ENCODE peak calls at places on chromosomes 3 and 15, in five cellular contexts. C, J, H, V and U are unnamed samples.

GRCh38 chr3:101936419-101937331 is 87.4 kb downstream of the NFKBIZ start:
- DNase-seq in C (no peak), J (peak), H (peak), V (no peak), U (peak)

GRCh38 chr3:185995352-185995751 is 57.5 kb upstream of the TRA2B start:
- DNase-seq in C (no peak), J (no peak), H (peak), V (no peak), U (peak)

GRCh38 chr3:192851821-192852352 is 65.8 kb downstream of the MB21D2 start:
- DNase-seq in C (peak), J (peak), H (peak), V (no peak), U (peak)

GRCh38 chr3:104768886-104769285 is 597.8 kb upstream of the ALCAM start:
- DNase-seq in C (no peak), J (no peak), H (no peak), V (no peak), U (no peak)

GRCh38 chr3:56928379-56929068 is 126.8 kb upstream of the ARHGEF3 start:
- DNase-seq in C (no peak), J (no peak), H (peak), V (no peak), U (peak)

GRCh38 chr3:168416446-168416845 is 320.7 kb upstream of the GOLIM4 start:
- DNase-seq in C (no peak), J (no peak), H (no peak), V (no peak), U (no peak)

GRCh38 chr15:84747423-84748273 is 744 bp upstream of the ZNF592 start:
- DNase-seq in C (no peak), J (peak), H (peak), V (peak), U (peak)

GRCh38 chr3:105906834-105907233 is 38.0 kb upstream of the CBLB start:
- DNase-seq in C (no peak), J (peak), H (no peak), V (no peak), U (peak)

GRCh38 chr15:64693134-64693533 is 82.3 kb downstream of the RBPMS2 start:
- DNase-seq in C (no peak), J (peak), H (peak), V (no peak), U (peak)

GRCh38 chr3:15899438-15899837 is 101.7 kb upstream of the ANKRD28 start:
- DNase-seq in C (no peak), J (peak), H (peak), V (no peak), U (peak)

GRCh38 chr3:53523346-53523745 is 28.9 kb downstream of the CACNA1D start:
- DNase-seq in C (no peak), J (no peak), H (no peak), V (no peak), U (no peak)

GRCh38 chr3:191963182-191963581 is 502.2 kb downstream of the PYDC2 start:
- DNase-seq in C (no peak), J (no peak), H (peak), V (no peak), U (peak)

GRCh38 chr15:80931721-80932609 is 57.7 kb downstream of the MESD start:
- DNase-seq in C (no peak), J (peak), H (no peak), V (no peak), U (no peak)

GRCh38 chr15:32908135-32908801 is 190.5 kb downstream of the GREM1 start:
- DNase-seq in C (no peak), J (no peak), H (peak), V (no peak), U (peak)

GRCh38 chr3:143590660-143591059 is 257.6 kb downstream of the SLC9A9 start:
- DNase-seq in C (no peak), J (no peak), H (no peak), V (no peak), U (no peak)

GRCh38 chr3:112967425-112967824 is 7.5 kb downstream of the CD200R1 start:
- DNase-seq in C (no peak), J (no peak), H (no peak), V (no peak), U (no peak)

GRCh38 chr3:146187334-146187950 is 26.5 kb upstream of the PLOD2 start:
- DNase-seq in C (peak), J (no peak), H (peak), V (peak), U (peak)

GRCh38 chr3:107992976-107993684 is 97.7 kb downstream of the CD47 start:
- DNase-seq in C (no peak), J (no peak), H (no peak), V (no peak), U (no peak)